ENCODE peak calls at places on chromosome 10, in nine cellular contexts. R is brain microvascular endothelial cell; N is stimulated activated CD4-positive, alpha-beta T cell treated with anti-CD3 and anti-CD28 coated beads, Interleukin-2, amount 100 ng/mL, for 24 hours; G is memory B cell; Z is mesenteric fat pad; F is endodermal cell; U is substantia nigra; W is sigmoid colon; I is GM23248. B is an unnamed sample.

GRCh38 chr10:35465601-35466140 is 129.4 kb downstream of the CCNY start:
- DNase-seq in R (no peak), N (no peak), G (no peak), Z (no peak), F (no peak), U (no peak), W (no peak), I (no peak), B (no peak)

GRCh38 chr10:31656820-31657470 is 271.7 kb downstream of the ARHGAP12 start:
- DNase-seq in R (peak; percentile 2), N (no peak), G (no peak), Z (no peak), F (no peak), U (no peak), W (no peak), I (no peak), B (no peak)

GRCh38 chr10:6973904-6974303 is 393.8 kb upstream of the PRKCQ start:
- DNase-seq in R (no peak), N (no peak), G (no peak), Z (no peak), F (no peak), U (no peak), W (no peak), I (no peak), B (no peak)

GRCh38 chr10:13724484-13724883 is 137.7 kb downstream of the PRPF18 start:
- DNase-seq in R (no peak), N (no peak), G (no peak), Z (no peak), F (no peak), U (no peak), W (no peak), I (peak; percentile 45), B (no peak)

GRCh38 chr10:90927293-90927692 is 6.4 kb upstream of the ANKRD1 start:
- DNase-seq in R (no peak), N (no peak), G (no peak), Z (no peak), F (no peak), U (no peak), W (no peak), I (no peak), B (no peak)

GRCh38 chr10:100579691-100580090 is 43.9 kb downstream of the HIF1AN start:
- DNase-seq in R (no peak), N (no peak), G (no peak), Z (no peak), F (no peak), U (no peak), W (no peak), I (no peak), B (no peak)

GRCh38 chr10:9222917-9223316 is 1168.4 kb downstream of the GATA3 start:
- DNase-seq in R (no peak), N (no peak), G (no peak), Z (no peak), F (no peak), U (no peak), W (no peak), I (peak; percentile 63), B (no peak)

GRCh38 chr10:61749271-61749670 is 86.5 kb downstream of the CABCOCO1 start:
- DNase-seq in R (no peak), N (no peak), G (no peak), Z (no peak), F (no peak), U (no peak), W (no peak), I (no peak), B (no peak)

GRCh38 chr10:99908512-99908911 is 101.2 kb downstream of the DNMBP start:
- DNase-seq in R (no peak), N (no peak), G (no peak), Z (no peak), F (no peak), U (no peak), W (no peak), I (peak; percentile 23), B (no peak)

GRCh38 chr10:12237265-12238220 is 41.6 kb downstream of the CDC123 start:
- DNase-seq in R (no peak), N (no peak), G (no peak), Z (no peak), F (no peak), U (no peak), W (no peak), I (no peak), B (no peak)

GRCh38 chr10:48924988-48925387 is 14.7 kb downstream of the LRRC18 start:
- DNase-seq in R (no peak), N (no peak), G (no peak), Z (no peak), F (peak; percentile 21), U (no peak), W (no peak), I (no peak), B (no peak)

GRCh38 chr10:95327367-95327766 is 36.6 kb upstream of the PDLIM1 start:
- DNase-seq in R (peak; percentile 31), N (no peak), G (no peak), Z (no peak), F (no peak), U (no peak), W (peak; percentile 83), I (no peak), B (no peak)

GRCh38 chr10:101235766-101236165 is 6.5 kb upstream of the LBX1 start:
- DNase-seq in R (no peak), N (no peak), G (no peak), Z (no peak), F (peak; percentile 72), U (no peak), W (no peak), I (no peak), B (no peak)

GRCh38 chr10:43229208-43230061 is 37.4 kb downstream of the RASGEF1A start:
- DNase-seq in R (no peak), N (peak; percentile 46), G (no peak), Z (peak; percentile 87), F (peak; percentile 86), U (no peak), W (peak; percentile 53), I (peak; percentile 29), B (no peak)

GRCh38 chr10:122173766-122174435 is 97.2 kb upstream of the BTBD16 start:
- DNase-seq in R (no peak), N (no peak), G (no peak), Z (no peak), F (no peak), U (no peak), W (no peak), I (no peak), B (no peak)

GRCh38 chr10:49273082-49273465 is 25.9 kb upstream of the C10orf71 start:
- DNase-seq in R (no peak), N (no peak), G (no peak), Z (no peak), F (peak; percentile 25), U (no peak), W (no peak), I (no peak), B (no peak)

GRCh38 chr10:85259908-85260307 is 931.5 kb downstream of the CCSER2 start:
- DNase-seq in R (no peak), N (no peak), G (no peak), Z (no peak), F (no peak), U (no peak), W (no peak), I (no peak), B (no peak)

GRCh38 chr10:5933909-5934546 is 43.3 kb downstream of the IL15RA start:
- DNase-seq in R (no peak), N (no peak), G (no peak), Z (no peak), F (no peak), U (no peak), W (no peak), I (no peak), B (no peak)

GRCh38 chr10:93715345-93715744 is 13.0 kb upstream of the FRA10AC1 start:
- DNase-seq in R (no peak), N (no peak), G (no peak), Z (no peak), F (no peak), U (no peak), W (no peak), I (no peak), B (no peak)

GRCh38 chr10:108789911-108790310 is 1133.4 kb downstream of the XPNPEP1 start:
- DNase-seq in R (no peak), N (no peak), G (no peak), Z (no peak), F (no peak), U (no peak), W (no peak), I (peak; percentile 89), B (no peak)

GRCh38 chr10:71948496-71949067 is 15.6 kb upstream of the CHST3 start:
- DNase-seq in R (no peak), N (no peak), G (no peak), Z (no peak), F (no peak), U (no peak), W (no peak), I (no peak), B (no peak)

GRCh38 chr10:125294109-125294508 is 133.7 kb upstream of the CTBP2 start:
- DNase-seq in R (no peak), N (no peak), G (no peak), Z (no peak), F (no peak), U (no peak), W (no peak), I (no peak), B (no peak)

GRCh38 chr10:102775201-102775972 is 31.6 kb downstream of the WBP1L start:
- DNase-seq in R (no peak), N (no peak), G (no peak), Z (peak; percentile 85), F (no peak), U (no peak), W (peak; percentile 94), I (no peak), B (no peak)

GRCh38 chr10:43262043-43262901 is 4.6 kb downstream of the RASGEF1A start:
- DNase-seq in R (no peak), N (no peak), G (no peak), Z (peak; percentile 67), F (peak; percentile 65), U (no peak), W (no peak), I (no peak), B (no peak)

GRCh38 chr10:117133273-117134083 is 4.6 kb downstream of the VAX1 start:
- DNase-seq in R (no peak), N (no peak), G (no peak), Z (no peak), F (peak; percentile 67), U (no peak), W (no peak), I (no peak), B (no peak)

GRCh38 chr10:13416760-13417159 is 68.7 kb upstream of the SEPHS1 start:
- DNase-seq in R (no peak), N (no peak), G (no peak), Z (no peak), F (no peak), U (no peak), W (no peak), I (no peak), B (no peak)

GRCh38 chr10:63481815-63482421 is 16.1 kb upstream of the JMJD1C start:
- DNase-seq in R (no peak), N (no peak), G (no peak), Z (no peak), F (no peak), U (no peak), W (no peak), I (peak; percentile 26), B (no peak)

GRCh38 chr10:35912615-35913170 is 270.6 kb upstream of the FZD8 start:
- DNase-seq in R (no peak), N (no peak), G (no peak), Z (no peak), F (no peak), U (no peak), W (no peak), I (peak; percentile 73), B (no peak)

GRCh38 chr10:80324086-80324485 is 32.5 kb downstream of the DYDC1 start:
- DNase-seq in R (peak; percentile 36), N (no peak), G (no peak), Z (no peak), F (no peak), U (no peak), W (no peak), I (peak; percentile 49), B (no peak)

GRCh38 chr10:81026597-81026996 is 488.9 kb downstream of the SH2D4B start:
- DNase-seq in R (peak; percentile 39), N (no peak), G (no peak), Z (no peak), F (no peak), U (no peak), W (no peak), I (no peak), B (no peak)

GRCh38 chr10:63670291-63670898 is 149.2 kb downstream of the REEP3 start:
- DNase-seq in R (no peak), N (no peak), G (no peak), Z (no peak), F (peak; percentile 66), U (no peak), W (no peak), I (peak; percentile 67), B (no peak)